ENCODE peak calls at places on chromosomes 13 and 19, in seven cellular contexts. Y, T, R, V, M, P and N are unnamed samples.

GRCh38 chr19:40995355-40995754 is 4.3 kb downstream of the CYP2B6 start:
- DNase-seq in R (no peak), Y (peak), M (no peak), P (no peak), V (no peak), T (no peak), N (no peak)

GRCh38 chr13:32587014-32587773 is 942 bp downstream of the PDS5B start:
- DNase-seq in P (no peak), M (peak), V (peak), T (peak), Y (peak), R (peak), N (peak)

GRCh38 chr19:372306-372890 is 27.8 kb upstream of the MIER2 start:
- DNase-seq in M (peak), R (no peak), Y (no peak), V (peak), P (no peak), T (no peak), N (no peak)

GRCh38 chr13:25174304-25174703 is 2.2 kb upstream of the AMER2 start:
- DNase-seq in T (no peak), R (no peak), P (no peak), M (no peak), V (no peak), Y (no peak), N (no peak)

GRCh38 chr13:106299616-106300015 is 235.8 kb downstream of the EFNB2 start:
- DNase-seq in R (no peak), V (no peak), Y (no peak), P (no peak), M (peak), T (no peak), N (no peak)

GRCh38 chr19:7762719-7763293 is at the start of gene CLEC4M:
- DNase-seq in T (no peak), P (no peak), V (no peak), R (no peak), M (no peak), Y (no peak), N (no peak)

GRCh38 chr13:27406178-27406939 is 18.1 kb upstream of the GTF3A start:
- DNase-seq in T (no peak), V (peak), R (no peak), M (peak), Y (peak), P (no peak), N (peak)

GRCh38 chr19:38478273-38478971 is 44.9 kb downstream of the RYR1 start:
- DNase-seq in P (no peak), Y (peak), T (no peak), M (no peak), V (no peak), R (peak), N (peak)

GRCh38 chr13:52012512-52012836 is 276 bp downstream of the ALG11 start:
- DNase-seq in T (no peak), V (no peak), R (no peak), M (no peak), Y (no peak), P (no peak), N (no peak)

GRCh38 chr13:53775807-53776206 is 747.2 kb downstream of the OLFM4 start:
- DNase-seq in M (no peak), V (no peak), R (no peak), T (no peak), P (no peak), Y (no peak), N (no peak)

GRCh38 chr19:18709546-18709945 is 26.1 kb downstream of the CRTC1 start:
- DNase-seq in M (no peak), V (no peak), T (no peak), P (no peak), Y (no peak), R (no peak), N (no peak)

GRCh38 chr13:31875134-31875533 is 135.8 kb downstream of the RXFP2 start:
- DNase-seq in M (no peak), Y (no peak), P (no peak), R (no peak), T (no peak), V (no peak), N (no peak)

GRCh38 chr19:4061683-4062575 is 4.8 kb downstream of the ZBTB7A start:
- DNase-seq in Y (peak), V (no peak), R (peak), P (no peak), T (no peak), M (no peak), N (no peak)

GRCh38 chr19:50912727-50913716 is 1.8 kb upstream of the KLK4 start:
- DNase-seq in V (no peak), R (no peak), T (no peak), P (no peak), M (no peak), Y (no peak), N (no peak)

GRCh38 chr19:7775761-7776160 is 12.7 kb downstream of the CLEC4M start:
- DNase-seq in R (no peak), T (no peak), Y (no peak), V (no peak), M (no peak), P (no peak), N (no peak)

GRCh38 chr13:44474122-44474910 is 100.7 kb downstream of the SERP2 start:
- DNase-seq in V (peak), R (no peak), Y (peak), M (peak), T (no peak), P (no peak), N (peak)

GRCh38 chr19:4911314-4911713 is 2.0 kb downstream of the UHRF1 start:
- DNase-seq in R (no peak), P (no peak), Y (peak), V (peak), T (no peak), M (peak), N (no peak)

GRCh38 chr19:48596679-48597465 is 9.7 kb upstream of the SPACA4 start:
- DNase-seq in V (no peak), M (no peak), T (peak), Y (no peak), P (no peak), R (no peak), N (no peak)

GRCh38 chr19:37997911-37998344 is 90.9 kb downstream of the SIPA1L3 start:
- DNase-seq in P (no peak), M (peak), Y (peak), T (no peak), R (no peak), V (peak), N (peak)

GRCh38 chr13:91609353-91609752 is 210.9 kb downstream of the GPC5 start:
- DNase-seq in Y (peak), T (no peak), V (peak), P (no peak), R (no peak), M (peak), N (peak)

GRCh38 chr13:65584126-65584525 is 1646.0 kb downstream of the PCDH9 start:
- DNase-seq in V (no peak), Y (no peak), P (no peak), T (no peak), M (no peak), R (no peak), N (no peak)

GRCh38 chr19:35833972-35834371 is 18.3 kb downstream of the NPHS1 start:
- DNase-seq in P (no peak), T (no peak), M (no peak), V (no peak), Y (no peak), R (no peak), N (no peak)

GRCh38 chr13:101691326-101691725 is 238.9 kb downstream of the ITGBL1 start:
- DNase-seq in T (no peak), V (no peak), P (no peak), R (no peak), M (no peak), Y (no peak), N (no peak)

GRCh38 chr19:45303269-45304060 is 19.2 kb downstream of the CKM start:
- DNase-seq in Y (no peak), P (no peak), R (no peak), V (no peak), M (no peak), T (no peak), N (no peak)